ENCODE peak calls at places on chromosomes 7 and 10, in ten cellular contexts. One of them, this sample, is unnamed.

GRCh38 chr10:89524279-89524678 is 11.1 kb downstream of the SLC16A12 start:
- DNase-seq in gastrocnemius medialis: no peak
- DNase-seq in WERI-Rb-1: no peak
- DNase-seq in A549: no peak
- DNase-seq in hepatocyte: no peak
- DNase-seq in upper lobe of right lung: no peak
- DNase-seq in fibroblast of lung: no peak
- DNase-seq in psoas muscle: no peak
- DNase-seq in dorsolateral prefrontal cortex: no peak
- DNase-seq in CD8-positive, alpha-beta T cell: no peak
- DNase-seq in this sample: no peak

GRCh38 chr10:24503627-24504320 is 219.9 kb downstream of the ARHGAP21 start:
- DNase-seq in gastrocnemius medialis: no peak
- DNase-seq in WERI-Rb-1: peak; percentile 43
- DNase-seq in A549: peak; percentile 75
- DNase-seq in hepatocyte: peak; percentile 69
- DNase-seq in upper lobe of right lung: no peak
- DNase-seq in fibroblast of lung: peak; percentile 79
- DNase-seq in psoas muscle: no peak
- DNase-seq in dorsolateral prefrontal cortex: no peak
- DNase-seq in CD8-positive, alpha-beta T cell: no peak
- DNase-seq in this sample: no peak

GRCh38 chr7:40572810-40573470 is 438.1 kb downstream of the SUGCT start:
- DNase-seq in gastrocnemius medialis: no peak
- DNase-seq in WERI-Rb-1: no peak
- DNase-seq in A549: no peak
- DNase-seq in hepatocyte: no peak
- DNase-seq in upper lobe of right lung: no peak
- DNase-seq in fibroblast of lung: peak; percentile 77
- DNase-seq in psoas muscle: no peak
- DNase-seq in dorsolateral prefrontal cortex: no peak
- DNase-seq in CD8-positive, alpha-beta T cell: no peak
- DNase-seq in this sample: no peak

GRCh38 chr7:151249732-151250072 is 1.2 kb upstream of the SMARCD3 start:
- DNase-seq in gastrocnemius medialis: peak; percentile 76
- DNase-seq in WERI-Rb-1: peak; percentile 74
- DNase-seq in A549: peak; percentile 60
- DNase-seq in hepatocyte: peak; percentile 85
- DNase-seq in upper lobe of right lung: no peak
- DNase-seq in fibroblast of lung: peak; percentile 63
- DNase-seq in psoas muscle: peak; percentile 81
- DNase-seq in dorsolateral prefrontal cortex: no peak
- DNase-seq in CD8-positive, alpha-beta T cell: no peak
- DNase-seq in this sample: peak; percentile 62

GRCh38 chr10:59310324-59310914 is 51.9 kb downstream of the FAM13C start:
- DNase-seq in gastrocnemius medialis: no peak
- DNase-seq in WERI-Rb-1: no peak
- DNase-seq in A549: no peak
- DNase-seq in hepatocyte: no peak
- DNase-seq in upper lobe of right lung: no peak
- DNase-seq in fibroblast of lung: no peak
- DNase-seq in psoas muscle: no peak
- DNase-seq in dorsolateral prefrontal cortex: no peak
- DNase-seq in CD8-positive, alpha-beta T cell: no peak
- DNase-seq in this sample: no peak

GRCh38 chr10:49749556-49750491 is 12.3 kb downstream of the OGDHL start:
- DNase-seq in gastrocnemius medialis: no peak
- DNase-seq in WERI-Rb-1: no peak
- DNase-seq in A549: no peak
- DNase-seq in hepatocyte: no peak
- DNase-seq in upper lobe of right lung: no peak
- DNase-seq in fibroblast of lung: no peak
- DNase-seq in psoas muscle: no peak
- DNase-seq in dorsolateral prefrontal cortex: no peak
- DNase-seq in CD8-positive, alpha-beta T cell: no peak
- DNase-seq in this sample: no peak

GRCh38 chr7:137606061-137606674 is 240.6 kb downstream of the DGKI start:
- DNase-seq in gastrocnemius medialis: no peak
- DNase-seq in WERI-Rb-1: no peak
- DNase-seq in A549: peak; percentile 52
- DNase-seq in hepatocyte: peak; percentile 77
- DNase-seq in upper lobe of right lung: no peak
- DNase-seq in fibroblast of lung: peak; percentile 50
- DNase-seq in psoas muscle: no peak
- DNase-seq in dorsolateral prefrontal cortex: no peak
- DNase-seq in CD8-positive, alpha-beta T cell: no peak
- DNase-seq in this sample: no peak

GRCh38 chr7:13920053-13920697 is 69.3 kb downstream of the ETV1 start:
- DNase-seq in gastrocnemius medialis: no peak
- DNase-seq in WERI-Rb-1: no peak
- DNase-seq in A549: peak; percentile 86
- DNase-seq in hepatocyte: peak; percentile 88
- DNase-seq in upper lobe of right lung: no peak
- DNase-seq in fibroblast of lung: peak; percentile 100
- DNase-seq in psoas muscle: no peak
- DNase-seq in dorsolateral prefrontal cortex: no peak
- DNase-seq in CD8-positive, alpha-beta T cell: no peak
- DNase-seq in this sample: no peak

GRCh38 chr7:47677664-47678063 is 95.8 kb upstream of the TNS3 start:
- DNase-seq in gastrocnemius medialis: no peak
- DNase-seq in WERI-Rb-1: no peak
- DNase-seq in A549: no peak
- DNase-seq in hepatocyte: no peak
- DNase-seq in upper lobe of right lung: no peak
- DNase-seq in fibroblast of lung: no peak
- DNase-seq in psoas muscle: no peak
- DNase-seq in dorsolateral prefrontal cortex: no peak
- DNase-seq in CD8-positive, alpha-beta T cell: no peak
- DNase-seq in this sample: no peak

GRCh38 chr10:46540412-46541016 is 15.9 kb downstream of the GPRIN2 start:
- DNase-seq in gastrocnemius medialis: no peak
- DNase-seq in WERI-Rb-1: no peak
- DNase-seq in A549: no peak
- DNase-seq in hepatocyte: no peak
- DNase-seq in upper lobe of right lung: peak; percentile 62
- DNase-seq in fibroblast of lung: no peak
- DNase-seq in psoas muscle: peak; percentile 43
- DNase-seq in dorsolateral prefrontal cortex: no peak
- DNase-seq in CD8-positive, alpha-beta T cell: no peak
- DNase-seq in this sample: peak; percentile 18

GRCh38 chr7:18503068-18503859 is 7.7 kb downstream of the HDAC9 start:
- DNase-seq in gastrocnemius medialis: no peak
- DNase-seq in WERI-Rb-1: no peak
- DNase-seq in A549: no peak
- DNase-seq in hepatocyte: no peak
- DNase-seq in upper lobe of right lung: no peak
- DNase-seq in fibroblast of lung: peak; percentile 50
- DNase-seq in psoas muscle: no peak
- DNase-seq in dorsolateral prefrontal cortex: no peak
- DNase-seq in CD8-positive, alpha-beta T cell: no peak
- DNase-seq in this sample: no peak

GRCh38 chr10:61939575-61940301 is 38.2 kb downstream of the ARID5B start:
- DNase-seq in gastrocnemius medialis: no peak
- DNase-seq in WERI-Rb-1: no peak
- DNase-seq in A549: peak; percentile 9
- DNase-seq in hepatocyte: no peak
- DNase-seq in upper lobe of right lung: no peak
- DNase-seq in fibroblast of lung: peak; percentile 87
- DNase-seq in psoas muscle: no peak
- DNase-seq in dorsolateral prefrontal cortex: no peak
- DNase-seq in CD8-positive, alpha-beta T cell: no peak
- DNase-seq in this sample: no peak

GRCh38 chr10:61942997-61943457 is 41.5 kb downstream of the ARID5B start:
- DNase-seq in gastrocnemius medialis: no peak
- DNase-seq in WERI-Rb-1: no peak
- DNase-seq in A549: no peak
- DNase-seq in hepatocyte: no peak
- DNase-seq in upper lobe of right lung: no peak
- DNase-seq in fibroblast of lung: peak; percentile 77
- DNase-seq in psoas muscle: no peak
- DNase-seq in dorsolateral prefrontal cortex: no peak
- DNase-seq in CD8-positive, alpha-beta T cell: no peak
- DNase-seq in this sample: no peak

GRCh38 chr10:61941202-61941651 is 39.7 kb downstream of the ARID5B start:
- DNase-seq in gastrocnemius medialis: no peak
- DNase-seq in WERI-Rb-1: no peak
- DNase-seq in A549: no peak
- DNase-seq in hepatocyte: no peak
- DNase-seq in upper lobe of right lung: no peak
- DNase-seq in fibroblast of lung: no peak
- DNase-seq in psoas muscle: no peak
- DNase-seq in dorsolateral prefrontal cortex: no peak
- DNase-seq in CD8-positive, alpha-beta T cell: no peak
- DNase-seq in this sample: no peak

GRCh38 chr10:61944445-61945123 is 43.1 kb downstream of the ARID5B start:
- DNase-seq in gastrocnemius medialis: no peak
- DNase-seq in WERI-Rb-1: no peak
- DNase-seq in A549: no peak
- DNase-seq in hepatocyte: no peak
- DNase-seq in upper lobe of right lung: no peak
- DNase-seq in fibroblast of lung: no peak
- DNase-seq in psoas muscle: no peak
- DNase-seq in dorsolateral prefrontal cortex: no peak
- DNase-seq in CD8-positive, alpha-beta T cell: no peak
- DNase-seq in this sample: no peak

GRCh38 chr10:61943699-61944444 is 42.4 kb downstream of the ARID5B start:
- DNase-seq in gastrocnemius medialis: no peak
- DNase-seq in WERI-Rb-1: no peak
- DNase-seq in A549: no peak
- DNase-seq in hepatocyte: no peak
- DNase-seq in upper lobe of right lung: no peak
- DNase-seq in fibroblast of lung: peak; percentile 77
- DNase-seq in psoas muscle: no peak
- DNase-seq in dorsolateral prefrontal cortex: no peak
- DNase-seq in CD8-positive, alpha-beta T cell: no peak
- DNase-seq in this sample: no peak
- H3K27ac ChIP-seq in gastrocnemius medialis: peak overlapping the region; percentile 71
- H3K27ac ChIP-seq in WERI-Rb-1: no peak overlapping the region
- H3K27ac ChIP-seq in A549: no peak overlapping the region
- H3K27ac ChIP-seq in hepatocyte: peak overlapping the region; percentile 87
- H3K27ac ChIP-seq in upper lobe of right lung: peak overlapping the region; percentile 76
- H3K27ac ChIP-seq in fibroblast of lung: peak overlapping the region; percentile 69
- H3K27ac ChIP-seq in psoas muscle: peak overlapping the region; percentile 64
- H3K27ac ChIP-seq in dorsolateral prefrontal cortex: peak overlapping the region; percentile 68
- H3K27ac ChIP-seq in CD8-positive, alpha-beta T cell: no peak overlapping the region
- H3K27ac ChIP-seq in this sample: peak overlapping the region; percentile 76

GRCh38 chr10:76085773-76086570 is 654.5 kb downstream of the LRMDA start:
- DNase-seq in gastrocnemius medialis: no peak
- DNase-seq in WERI-Rb-1: no peak
- DNase-seq in A549: no peak
- DNase-seq in hepatocyte: no peak
- DNase-seq in upper lobe of right lung: no peak
- DNase-seq in fibroblast of lung: no peak
- DNase-seq in psoas muscle: no peak
- DNase-seq in dorsolateral prefrontal cortex: no peak
- DNase-seq in CD8-positive, alpha-beta T cell: no peak
- DNase-seq in this sample: no peak
- TF ChIP-seq CTCF in gastrocnemius medialis: no peak
- TF ChIP-seq CTCF in WERI-Rb-1: no peak
- TF ChIP-seq CTCF in A549: no peak
- TF ChIP-seq CTCF in hepatocyte: no peak
- TF ChIP-seq CTCF in upper lobe of right lung: no peak
- TF ChIP-seq CTCF in fibroblast of lung: no peak
- TF ChIP-seq CTCF in psoas muscle: no peak
- TF ChIP-seq CTCF in dorsolateral prefrontal cortex: no peak
- TF ChIP-seq CTCF in CD8-positive, alpha-beta T cell: no peak
- TF ChIP-seq CTCF in this sample: no peak

GRCh38 chr10:120455606-120456005 is 1.4 kb upstream of the PLPP4 start:
- DNase-seq in gastrocnemius medialis: no peak
- DNase-seq in WERI-Rb-1: no peak
- DNase-seq in A549: no peak
- DNase-seq in hepatocyte: no peak
- DNase-seq in upper lobe of right lung: no peak
- DNase-seq in fibroblast of lung: no peak
- DNase-seq in psoas muscle: no peak
- DNase-seq in dorsolateral prefrontal cortex: no peak
- DNase-seq in CD8-positive, alpha-beta T cell: no peak
- DNase-seq in this sample: no peak

GRCh38 chr10:120457431-120458172 is 575 bp downstream of the PLPP4 start:
- DNase-seq in gastrocnemius medialis: no peak
- DNase-seq in WERI-Rb-1: no peak
- DNase-seq in A549: no peak
- DNase-seq in hepatocyte: no peak
- DNase-seq in upper lobe of right lung: no peak
- DNase-seq in fibroblast of lung: peak; percentile 18
- DNase-seq in psoas muscle: no peak
- DNase-seq in dorsolateral prefrontal cortex: no peak
- DNase-seq in CD8-positive, alpha-beta T cell: no peak
- DNase-seq in this sample: no peak

GRCh38 chr10:120455004-120455403 is 2.0 kb upstream of the PLPP4 start:
- DNase-seq in gastrocnemius medialis: no peak
- DNase-seq in WERI-Rb-1: no peak
- DNase-seq in A549: no peak
- DNase-seq in hepatocyte: no peak
- DNase-seq in upper lobe of right lung: no peak
- DNase-seq in fibroblast of lung: peak; percentile 61
- DNase-seq in psoas muscle: no peak
- DNase-seq in dorsolateral prefrontal cortex: no peak
- DNase-seq in CD8-positive, alpha-beta T cell: no peak
- DNase-seq in this sample: no peak

GRCh38 chr10:120456626-120457430 is at the start of gene PLPP4:
- DNase-seq in gastrocnemius medialis: no peak
- DNase-seq in WERI-Rb-1: peak; percentile 64
- DNase-seq in A549: no peak
- DNase-seq in hepatocyte: peak; percentile 73
- DNase-seq in upper lobe of right lung: peak; percentile 68
- DNase-seq in fibroblast of lung: peak; percentile 58
- DNase-seq in psoas muscle: no peak
- DNase-seq in dorsolateral prefrontal cortex: peak; percentile 28
- DNase-seq in CD8-positive, alpha-beta T cell: no peak
- DNase-seq in this sample: no peak

DNA sequence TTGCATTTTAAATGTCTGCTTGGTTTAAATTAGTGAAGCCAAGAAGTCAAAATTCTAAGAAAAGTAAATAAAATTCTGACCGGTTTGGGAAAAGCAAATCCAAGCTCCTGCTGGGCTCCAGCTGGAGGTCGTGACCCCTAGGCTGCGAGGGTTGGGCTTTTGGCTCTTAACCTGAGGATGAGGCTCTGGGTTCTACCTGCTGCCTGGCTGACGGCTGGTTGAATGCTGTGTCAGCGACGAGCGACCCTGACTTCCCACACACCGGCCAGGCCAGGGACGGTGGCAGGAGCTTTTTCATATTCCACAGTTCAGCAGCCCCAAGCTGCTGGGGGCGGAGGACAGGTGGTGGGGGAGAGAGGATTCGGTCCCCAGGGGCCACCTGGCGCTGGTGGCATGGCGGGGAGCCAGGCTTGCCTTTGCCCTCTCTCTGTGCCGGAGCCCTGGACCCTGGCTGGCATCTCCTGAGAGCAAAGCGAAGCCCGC is 843 bp upstream of the PLPP4 start:
- DNase-seq in gastrocnemius medialis: no peak
- DNase-seq in WERI-Rb-1: peak; percentile 31
- DNase-seq in A549: no peak
- DNase-seq in hepatocyte: no peak
- DNase-seq in upper lobe of right lung: no peak
- DNase-seq in fibroblast of lung: no peak
- DNase-seq in psoas muscle: no peak
- DNase-seq in dorsolateral prefrontal cortex: no peak
- DNase-seq in CD8-positive, alpha-beta T cell: no peak
- DNase-seq in this sample: no peak
- H3K4me3 ChIP-seq in gastrocnemius medialis: peak overlapping the region; percentile 24
- H3K4me3 ChIP-seq in WERI-Rb-1: peak overlapping the region; percentile 78
- H3K4me3 ChIP-seq in A549: peak overlapping the region; percentile 42
- H3K4me3 ChIP-seq in hepatocyte: peak overlapping the region; percentile 36
- H3K4me3 ChIP-seq in upper lobe of right lung: peak overlapping the region; percentile 28
- H3K4me3 ChIP-seq in fibroblast of lung: no peak overlapping the region
- H3K4me3 ChIP-seq in psoas muscle: peak overlapping the region; percentile 47
- H3K4me3 ChIP-seq in dorsolateral prefrontal cortex: peak overlapping the region; percentile 36
- H3K4me3 ChIP-seq in CD8-positive, alpha-beta T cell: no peak overlapping the region
- H3K4me3 ChIP-seq in this sample: peak overlapping the region; percentile 54

GRCh38 chr10:58241346-58241745 is 26.3 kb downstream of the IPMK start:
- DNase-seq in gastrocnemius medialis: no peak
- DNase-seq in WERI-Rb-1: no peak
- DNase-seq in A549: no peak
- DNase-seq in hepatocyte: no peak
- DNase-seq in upper lobe of right lung: no peak
- DNase-seq in fibroblast of lung: peak; percentile 65
- DNase-seq in psoas muscle: no peak
- DNase-seq in dorsolateral prefrontal cortex: no peak
- DNase-seq in CD8-positive, alpha-beta T cell: no peak
- DNase-seq in this sample: no peak
- H3K27ac ChIP-seq in gastrocnemius medialis: no peak overlapping the region
- H3K27ac ChIP-seq in WERI-Rb-1: no peak overlapping the region
- H3K27ac ChIP-seq in A549: no peak overlapping the region
- H3K27ac ChIP-seq in hepatocyte: no peak overlapping the region
- H3K27ac ChIP-seq in upper lobe of right lung: no peak overlapping the region
- H3K27ac ChIP-seq in fibroblast of lung: no peak overlapping the region
- H3K27ac ChIP-seq in psoas muscle: no peak overlapping the region
- H3K27ac ChIP-seq in dorsolateral prefrontal cortex: no peak overlapping the region
- H3K27ac ChIP-seq in CD8-positive, alpha-beta T cell: no peak overlapping the region
- H3K27ac ChIP-seq in this sample: no peak overlapping the region

This sample was measured in tibial artery.